ENCODE peak calls at places on chromosome 1, in ten cellular contexts. D is GM12865; L is cardiac fibroblast; F is HCEC 1CT; V is Daoy; I is hypothalamus; E is colonic mucosa; U is stimulated activated naive CD4-positive, alpha-beta T cell treated with Interleukin-2 at 50 U/mL for 16 hours; Y is RCC 7860; N is neuronal stem cell. T is an unnamed sample.

GRCh38 chr1:204448321-204448964 is 36.8 kb upstream of the PPP1R15B start:
- DNase-seq in D (peak), L (no peak), F (no peak), V (peak), I (no peak), E (peak), U (no peak), Y (peak), N (no peak), T (no peak)

GRCh38 chr1:181541458-181541857 is 58.1 kb downstream of the CACNA1E start:
- DNase-seq in D (no peak), L (no peak), F (no peak), V (no peak), I (no peak), E (no peak), U (no peak), Y (no peak), N (no peak), T (no peak)

GRCh38 chr1:230120289-230120948 is 53.4 kb downstream of the GALNT2 start:
- DNase-seq in D (no peak), L (no peak), F (no peak), V (no peak), I (no peak), E (no peak), U (no peak), Y (peak), N (no peak), T (no peak)

GRCh38 chr1:50218344-50218743 is 109.6 kb downstream of the ELAVL4 start:
- DNase-seq in D (no peak), L (no peak), F (no peak), V (no peak), I (no peak), E (no peak), U (no peak), Y (no peak), N (no peak), T (no peak)

GRCh38 chr1:93585059-93585966 is 96.3 kb downstream of the BCAR3 start:
- DNase-seq in D (no peak), L (peak), F (no peak), V (no peak), I (no peak), E (peak), U (no peak), Y (no peak), N (no peak), T (no peak)

GRCh38 chr1:85289207-85289847 is 12.9 kb upstream of the BCL10 start:
- DNase-seq in D (no peak), L (peak), F (peak), V (peak), I (no peak), E (no peak), U (no peak), Y (peak), N (no peak), T (no peak)

GRCh38 chr1:219518168-219518905 is 94.6 kb downstream of the ZC3H11B start:
- DNase-seq in D (no peak), L (peak), F (peak), V (peak), I (no peak), E (no peak), U (no peak), Y (peak), N (no peak), T (no peak)

GRCh38 chr1:3956527-3957170 is 56.6 kb upstream of the C1orf174 start:
- DNase-seq in D (no peak), L (no peak), F (no peak), V (peak), I (no peak), E (no peak), U (no peak), Y (peak), N (no peak), T (no peak)

GRCh38 chr1:157948547-157949152 is 44.8 kb upstream of the KIRREL1 start:
- DNase-seq in D (peak), L (peak), F (peak), V (peak), I (no peak), E (peak), U (no peak), Y (peak), N (peak), T (no peak)

GRCh38 chr1:90763930-90764329 is 46.8 kb upstream of the BARHL2 start:
- DNase-seq in D (no peak), L (no peak), F (no peak), V (peak), I (no peak), E (no peak), U (no peak), Y (no peak), N (no peak), T (no peak)

GRCh38 chr1:32363713-32364112 is 1.4 kb downstream of the TSSK3 start:
- DNase-seq in D (no peak), L (no peak), F (no peak), V (no peak), I (no peak), E (no peak), U (no peak), Y (no peak), N (no peak), T (no peak)

GRCh38 chr1:113231866-113232265 is 158.4 kb upstream of the MAGI3 start:
- DNase-seq in D (no peak), L (no peak), F (no peak), V (no peak), I (no peak), E (no peak), U (no peak), Y (no peak), N (no peak), T (no peak)

GRCh38 chr1:201653238-201653637 is 114.3 kb downstream of the NAV1 start:
- DNase-seq in D (peak), L (no peak), F (no peak), V (no peak), I (no peak), E (no peak), U (no peak), Y (no peak), N (no peak), T (no peak)

GRCh38 chr1:150572918-150573647 is 6.3 kb downstream of the MCL1 start:
- DNase-seq in D (peak), L (peak), F (no peak), V (peak), I (no peak), E (no peak), U (no peak), Y (no peak), N (no peak), T (no peak)

T was measured in activated T-helper 1 cell treated with anti-CD3 and anti-CD28 coated beads, Interleukin-12 subunit alpha, Interleukin-12 subunit beta, Interleukin-2, Interleukin-4 antibody, amounts not matched to agents 30 ng/mL and 10 ng/mL and 1 ng/mL, durations not matched to agents 14 hours and 24 hours and 36 hours.